ENCODE peak calls at places on chromosomes 4 and X, in six cellular contexts. One of them, this sample, is unnamed.

GRCh38 chr4:167233523-167234387 is 539 bp downstream of the SPOCK3 start:
- DNase-seq in mesendoderm: peak
- DNase-seq in skeletal muscle cell: no peak
- DNase-seq in adrenal gland: no peak
- DNase-seq in upper lobe of right lung: peak
- DNase-seq in H1: no peak
- DNase-seq in this sample: peak

GRCh38 chr4:8303081-8303480 is 33.5 kb downstream of the HTRA3 start:
- DNase-seq in mesendoderm: no peak
- DNase-seq in skeletal muscle cell: no peak
- DNase-seq in adrenal gland: no peak
- DNase-seq in upper lobe of right lung: no peak
- DNase-seq in H1: no peak
- DNase-seq in this sample: no peak

GRCh38 chr4:1777822-1778641 is 15.1 kb upstream of the FGFR3 start:
- DNase-seq in mesendoderm: peak
- DNase-seq in skeletal muscle cell: no peak
- DNase-seq in adrenal gland: no peak
- DNase-seq in upper lobe of right lung: no peak
- DNase-seq in H1: peak
- DNase-seq in this sample: no peak

GRCh38 chrX:113157496-113157895 is 316.9 kb upstream of the AMOT start:
- DNase-seq in mesendoderm: peak
- DNase-seq in skeletal muscle cell: no peak
- DNase-seq in adrenal gland: no peak
- DNase-seq in upper lobe of right lung: no peak
- DNase-seq in H1: no peak
- DNase-seq in this sample: no peak

GRCh38 chr4:101328063-101328602 is 19.2 kb downstream of the PPP3CA start:
- DNase-seq in mesendoderm: peak
- DNase-seq in skeletal muscle cell: no peak
- DNase-seq in adrenal gland: no peak
- DNase-seq in upper lobe of right lung: no peak
- DNase-seq in H1: no peak
- DNase-seq in this sample: peak

GRCh38 chr4:176534566-176534965 is 214.8 kb downstream of the SPCS3 start:
- DNase-seq in mesendoderm: peak
- DNase-seq in skeletal muscle cell: peak
- DNase-seq in adrenal gland: no peak
- DNase-seq in upper lobe of right lung: no peak
- DNase-seq in H1: no peak
- DNase-seq in this sample: no peak

GRCh38 chr4:119028296-119028695 is 107.3 kb upstream of the MYOZ2 start:
- DNase-seq in mesendoderm: no peak
- DNase-seq in skeletal muscle cell: no peak
- DNase-seq in adrenal gland: no peak
- DNase-seq in upper lobe of right lung: no peak
- DNase-seq in H1: no peak
- DNase-seq in this sample: no peak

GRCh38 chrX:120672389-120672788 is 42.5 kb upstream of the C1GALT1C1 start:
- DNase-seq in mesendoderm: no peak
- DNase-seq in skeletal muscle cell: peak
- DNase-seq in adrenal gland: peak
- DNase-seq in upper lobe of right lung: no peak
- DNase-seq in H1: no peak
- DNase-seq in this sample: no peak

GRCh38 chr4:145882594-145882993 is 56.0 kb downstream of the ZNF827 start:
- DNase-seq in mesendoderm: no peak
- DNase-seq in skeletal muscle cell: no peak
- DNase-seq in adrenal gland: no peak
- DNase-seq in upper lobe of right lung: no peak
- DNase-seq in H1: no peak
- DNase-seq in this sample: no peak
- H3K4me3 ChIP-seq in mesendoderm: no peak
- H3K4me3 ChIP-seq in skeletal muscle cell: no peak
- H3K4me3 ChIP-seq in adrenal gland: no peak
- H3K4me3 ChIP-seq in upper lobe of right lung: no peak
- H3K4me3 ChIP-seq in H1: no peak
- H3K4me3 ChIP-seq in this sample: no peak

DNA sequence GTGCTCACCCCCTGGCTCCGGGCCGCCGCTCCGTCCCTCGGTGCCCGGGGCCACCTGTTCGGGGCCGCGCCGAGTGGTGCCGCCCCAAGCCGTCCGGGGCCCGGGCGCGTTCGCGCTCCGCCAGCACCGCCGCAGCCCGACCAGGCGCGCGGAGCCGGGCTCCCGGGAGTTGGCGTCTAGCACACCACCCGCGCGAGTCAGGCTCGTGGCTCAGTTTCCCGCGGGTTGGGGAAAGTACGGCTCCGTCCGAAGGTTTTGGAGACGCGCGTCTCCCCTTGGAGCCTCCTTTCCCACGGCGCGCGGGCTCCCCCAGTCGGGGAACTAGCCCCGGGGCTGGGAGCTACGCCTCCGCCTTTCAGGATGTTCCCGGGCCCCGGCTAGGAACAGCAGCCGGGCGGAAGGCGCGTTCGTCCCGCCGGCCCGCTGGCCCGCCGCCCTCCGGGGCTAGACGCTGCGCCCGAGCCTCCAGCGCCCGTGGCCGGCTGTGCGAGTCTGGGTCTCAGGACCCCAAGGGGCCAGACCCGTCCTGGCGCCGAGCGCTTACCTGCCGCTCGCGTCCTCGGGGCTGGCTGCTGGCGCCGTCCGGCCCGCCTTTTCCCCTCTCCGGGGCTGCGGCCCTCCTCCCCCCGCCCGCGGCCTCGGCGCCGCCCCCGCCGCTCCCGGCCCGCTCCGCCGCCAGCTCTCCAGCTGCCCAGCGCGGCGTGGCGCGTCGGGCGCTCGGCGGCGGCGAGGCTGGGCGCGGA is at the start of gene ADGRG2:
- DNase-seq in mesendoderm: peak
- DNase-seq in skeletal muscle cell: no peak
- DNase-seq in adrenal gland: no peak
- DNase-seq in upper lobe of right lung: peak
- DNase-seq in H1: no peak
- DNase-seq in this sample: no peak
- H3K4me3 ChIP-seq in mesendoderm: peak
- H3K4me3 ChIP-seq in skeletal muscle cell: peak
- H3K4me3 ChIP-seq in adrenal gland: no peak
- H3K4me3 ChIP-seq in upper lobe of right lung: peak
- H3K4me3 ChIP-seq in H1: peak
- H3K4me3 ChIP-seq in this sample: no peak

GRCh38 chr4:20017035-20017434 is 234.7 kb upstream of the SLIT2 start:
- DNase-seq in mesendoderm: no peak
- DNase-seq in skeletal muscle cell: no peak
- DNase-seq in adrenal gland: no peak
- DNase-seq in upper lobe of right lung: no peak
- DNase-seq in H1: no peak
- DNase-seq in this sample: no peak
- H3K4me3 ChIP-seq in mesendoderm: no peak
- H3K4me3 ChIP-seq in skeletal muscle cell: no peak
- H3K4me3 ChIP-seq in adrenal gland: no peak
- H3K4me3 ChIP-seq in upper lobe of right lung: no peak
- H3K4me3 ChIP-seq in H1: no peak
- H3K4me3 ChIP-seq in this sample: no peak

DNA sequence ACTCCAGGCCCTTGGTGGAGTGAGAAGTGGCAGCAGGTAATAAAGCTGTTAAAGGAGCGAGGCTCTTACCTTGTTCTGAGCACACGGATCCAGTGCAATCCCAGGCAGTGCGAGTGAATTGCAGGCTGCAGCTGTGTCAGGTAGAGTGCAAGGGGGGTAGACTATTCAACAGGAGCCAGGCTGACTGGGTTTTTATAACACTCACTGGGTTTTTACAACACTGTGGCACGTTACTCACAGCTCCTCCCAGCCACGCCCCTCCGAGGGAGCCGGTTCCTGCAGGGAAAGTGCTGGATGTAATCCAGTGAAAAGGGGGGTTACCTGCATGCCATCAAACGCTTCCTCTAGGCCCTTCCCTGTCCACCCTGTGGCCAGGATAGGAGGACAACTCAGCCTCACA is 358 bp downstream of the FGFBP1 start:
- DNase-seq in mesendoderm: peak
- DNase-seq in skeletal muscle cell: no peak
- DNase-seq in adrenal gland: no peak
- DNase-seq in upper lobe of right lung: peak
- DNase-seq in H1: no peak
- DNase-seq in this sample: no peak
- H3K4me3 ChIP-seq in mesendoderm: no peak
- H3K4me3 ChIP-seq in skeletal muscle cell: no peak
- H3K4me3 ChIP-seq in adrenal gland: no peak
- H3K4me3 ChIP-seq in upper lobe of right lung: no peak
- H3K4me3 ChIP-seq in H1: no peak
- H3K4me3 ChIP-seq in this sample: no peak

DNA sequence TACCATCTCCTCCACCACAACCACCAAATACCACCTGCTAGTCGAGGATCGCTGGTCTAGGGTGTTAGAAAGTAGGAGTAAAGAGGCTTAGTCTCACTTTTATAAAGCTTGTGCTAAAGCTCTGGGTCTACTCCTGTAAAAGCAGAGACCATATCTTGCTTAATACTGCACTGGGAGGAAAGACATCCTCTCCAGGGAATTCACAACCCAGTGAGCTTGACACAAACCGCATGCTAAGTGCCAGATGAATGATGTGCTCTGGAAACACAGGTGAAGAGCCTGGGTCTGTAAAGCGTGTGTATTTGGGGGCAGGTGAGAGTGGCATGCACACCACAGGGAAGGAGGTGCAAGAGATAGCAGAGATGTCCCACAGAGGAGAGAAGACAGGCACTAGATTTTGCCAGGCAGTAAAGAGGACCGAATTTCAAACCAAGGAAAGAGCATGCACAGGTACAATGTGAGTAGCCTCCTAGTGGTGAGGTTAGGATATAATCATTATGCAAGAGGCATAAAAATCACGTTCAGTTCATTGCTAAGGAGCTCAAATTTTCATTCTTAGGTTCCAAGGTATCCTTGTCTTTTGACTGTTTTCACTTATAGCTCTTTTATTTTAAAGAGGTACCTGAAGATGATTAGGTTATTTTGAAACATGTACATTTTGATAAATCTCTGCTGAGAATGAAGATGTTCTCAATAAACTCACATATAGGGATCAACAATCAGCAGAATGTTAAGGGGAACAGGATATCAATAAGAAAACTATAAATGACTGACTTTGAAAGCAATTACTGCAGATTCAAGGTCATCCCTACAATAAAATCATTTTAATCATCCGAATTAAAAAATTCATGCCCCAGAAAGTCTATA is 20.7 kb downstream of the TAPT1 start:
- DNase-seq in mesendoderm: peak
- DNase-seq in skeletal muscle cell: no peak
- DNase-seq in adrenal gland: no peak
- DNase-seq in upper lobe of right lung: no peak
- DNase-seq in H1: no peak
- DNase-seq in this sample: peak
- H3K4me3 ChIP-seq in mesendoderm: no peak
- H3K4me3 ChIP-seq in skeletal muscle cell: no peak
- H3K4me3 ChIP-seq in adrenal gland: no peak
- H3K4me3 ChIP-seq in upper lobe of right lung: no peak
- H3K4me3 ChIP-seq in H1: no peak
- H3K4me3 ChIP-seq in this sample: no peak

GRCh38 chrX:134544614-134545255 is 84.8 kb downstream of the HPRT1 start:
- DNase-seq in mesendoderm: peak
- DNase-seq in skeletal muscle cell: no peak
- DNase-seq in adrenal gland: no peak
- DNase-seq in upper lobe of right lung: no peak
- DNase-seq in H1: no peak
- DNase-seq in this sample: no peak
- H3K4me3 ChIP-seq in mesendoderm: peak
- H3K4me3 ChIP-seq in skeletal muscle cell: peak
- H3K4me3 ChIP-seq in adrenal gland: no peak
- H3K4me3 ChIP-seq in upper lobe of right lung: peak
- H3K4me3 ChIP-seq in H1: peak
- H3K4me3 ChIP-seq in this sample: no peak

DNA sequence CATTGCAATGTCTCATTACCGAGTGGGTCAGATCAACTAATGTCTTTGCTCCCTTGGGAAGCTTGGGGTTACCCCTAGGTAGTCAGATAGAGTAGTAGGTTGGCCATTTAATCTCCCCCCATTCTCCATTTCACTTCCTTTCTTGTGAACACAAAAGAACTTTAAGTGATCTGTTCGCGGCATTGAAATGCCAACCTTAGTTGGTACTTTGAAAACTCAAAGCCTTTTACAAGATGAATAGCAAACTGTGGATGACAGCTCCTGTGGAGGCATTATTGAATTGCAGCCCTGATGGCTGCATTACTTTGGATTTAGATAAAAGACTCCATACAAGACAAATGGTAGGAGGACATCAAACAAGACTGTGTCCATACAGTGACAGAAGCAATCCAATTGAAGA is 469.1 kb downstream of the GBA3 start:
- DNase-seq in mesendoderm: no peak
- DNase-seq in skeletal muscle cell: no peak
- DNase-seq in adrenal gland: no peak
- DNase-seq in upper lobe of right lung: no peak
- DNase-seq in H1: peak
- DNase-seq in this sample: no peak
- H3K4me3 ChIP-seq in mesendoderm: no peak
- H3K4me3 ChIP-seq in skeletal muscle cell: no peak
- H3K4me3 ChIP-seq in adrenal gland: no peak
- H3K4me3 ChIP-seq in upper lobe of right lung: no peak
- H3K4me3 ChIP-seq in H1: no peak
- H3K4me3 ChIP-seq in this sample: no peak

This sample was measured in GM06990.